ENCODE peak calls at places on chromosomes 12 and 14, in ten cellular contexts. K is body of pancreas, H is IMR-90, P is prostate gland, R is tibial nerve, C is heart left ventricle, U is HCT116, A is endothelial cell of umbilical vein, Z is breast epithelium, V is gastrocnemius medialis. J is an unnamed sample.
A peak's percentile ranks its signal among the peaks of the same experiment; 100 is the strongest.

GRCh38 chr12:110694330-110694891 is 5.5 kb upstream of the HVCN1 start:
- DNase-seq in C (peak; percentile 76), K (peak; percentile 17), Z (no peak), U (no peak), V (peak; percentile 24), R (no peak), P (no peak), H (no peak), A (no peak), J (peak; percentile 39)

GRCh38 chr14:85409496-85410210 is 120.3 kb upstream of the FLRT2 start:
- DNase-seq in H (no peak), C (no peak), K (no peak), Z (no peak), V (no peak), A (peak; percentile 17), R (no peak), U (no peak), P (no peak), J (no peak)

GRCh38 chr14:100399052-100399849 is 76.1 kb downstream of the SLC25A47 start:
- DNase-seq in R (no peak), Z (no peak), C (no peak), K (no peak), H (no peak), U (no peak), A (no peak), V (no peak), P (no peak), J (no peak)

GRCh38 chr12:108363165-108363564 is 24.1 kb upstream of the CMKLR1 start:
- DNase-seq in K (no peak), R (no peak), H (no peak), U (no peak), C (no peak), V (no peak), P (no peak), A (no peak), Z (no peak), J (no peak)

GRCh38 chr12:15788266-15789214 is 648 bp downstream of the EPS8 start:
- DNase-seq in K (peak; percentile 70), H (peak; percentile 45), U (peak; percentile 34), P (peak; percentile 42), V (peak; percentile 12), R (peak; percentile 26), C (peak; percentile 60), Z (peak; percentile 46), A (peak; percentile 53), J (peak; percentile 51)

GRCh38 chr14:77124345-77125274 is 17.0 kb downstream of the ZDHHC22 start:
- DNase-seq in U (no peak), A (peak; percentile 53), K (peak; percentile 57), R (peak; percentile 38), V (no peak), C (peak; percentile 74), P (peak; percentile 37), Z (no peak), H (peak; percentile 16), J (peak; percentile 67)

GRCh38 chr12:112685321-112685720 is 106.2 kb upstream of the RPH3A start:
- DNase-seq in P (no peak), V (no peak), A (no peak), Z (no peak), R (no peak), U (no peak), H (no peak), C (no peak), K (no peak), J (no peak)

GRCh38 chr14:71714225-71714624 is 218.0 kb upstream of the RGS6 start:
- DNase-seq in P (no peak), Z (no peak), V (no peak), H (peak; percentile 90), C (no peak), R (no peak), K (no peak), A (no peak), U (no peak), J (no peak)

GRCh38 chr14:103667671-103668070 is 38.7 kb downstream of the KLC1 start:
- DNase-seq in Z (no peak), P (no peak), U (no peak), K (no peak), R (no peak), V (no peak), H (no peak), A (no peak), C (no peak), J (no peak)

GRCh38 chr12:113200016-113200797 is 14.7 kb downstream of the RITA1 start:
- DNase-seq in A (no peak), V (no peak), U (no peak), R (no peak), P (no peak), K (peak; percentile 93), C (no peak), Z (no peak), H (no peak), J (no peak)

GRCh38 chr12:96194901-96195844 is 998 bp downstream of the ELK3 start:
- DNase-seq in K (peak; percentile 56), P (peak; percentile 44), C (peak; percentile 67), A (peak; percentile 83), Z (peak; percentile 36), U (peak; percentile 75), R (no peak), V (no peak), H (peak; percentile 91), J (peak; percentile 62)

GRCh38 chr12:96195845-96196451 is 1.8 kb downstream of the ELK3 start:
- DNase-seq in H (peak; percentile 74), P (no peak), R (no peak), A (peak; percentile 76), K (no peak), V (no peak), Z (no peak), U (no peak), C (peak; percentile 71), J (peak; percentile 26)

GRCh38 chr12:96192926-96193573 is 1.1 kb upstream of the ELK3 start:
- DNase-seq in U (no peak), P (no peak), V (no peak), C (no peak), Z (no peak), H (no peak), R (no peak), A (no peak), K (no peak), J (no peak)

GRCh38 chr12:96193725-96194571 is at the start of gene ELK3:
- DNase-seq in C (peak; percentile 88), Z (peak; percentile 51), V (peak; percentile 16), K (peak; percentile 69), R (peak; percentile 36), A (peak; percentile 95), H (peak; percentile 72), P (peak; percentile 46), U (no peak), J (peak; percentile 78)

GRCh38 chr12:96194572-96194889 is 356 bp downstream of the ELK3 start:
- DNase-seq in V (no peak), P (no peak), K (no peak), C (no peak), A (no peak), U (no peak), Z (no peak), H (no peak), R (no peak), J (no peak)
- TF ChIP-seq POLR2A in V (no peak), P (no peak), K (no peak), C (no peak), A (peak; percentile 90), U (no peak), Z (no peak), H (no peak), R (no peak), J (peak; percentile 3)

DNA sequence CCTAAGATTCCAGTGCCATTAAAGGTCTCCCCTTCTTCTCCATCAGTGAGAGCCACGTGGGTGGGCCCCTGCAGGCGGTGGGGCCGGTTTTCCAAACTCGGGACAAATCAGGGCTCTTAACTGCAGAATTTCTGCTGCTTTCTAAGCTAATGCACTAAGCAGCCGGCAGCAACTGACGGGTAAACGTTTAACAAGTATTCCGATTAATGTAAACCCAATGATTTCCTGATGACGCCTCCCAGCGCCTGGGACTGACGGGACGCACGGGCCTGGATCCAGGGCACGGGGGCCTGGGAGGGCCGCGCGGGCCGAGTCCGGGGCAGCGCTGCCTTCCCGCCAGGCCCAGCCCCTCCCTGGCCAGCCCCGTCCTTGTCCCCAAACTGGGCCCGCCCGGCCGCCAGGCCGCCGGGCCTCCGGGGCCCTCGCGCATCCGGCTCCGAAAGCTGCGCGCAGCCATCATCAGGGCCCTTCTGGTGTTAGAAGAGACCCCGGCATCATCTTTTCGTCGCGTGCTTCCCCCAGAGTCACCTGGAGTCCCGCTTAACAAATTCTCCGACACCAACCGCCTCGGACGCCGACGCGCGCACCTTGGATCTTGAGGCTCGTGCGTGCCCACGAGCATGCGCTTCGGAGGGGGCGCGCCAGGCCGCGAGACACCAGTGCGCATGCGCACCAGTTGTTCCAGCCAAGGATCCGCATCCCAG is at the start of gene MLH3:
- DNase-seq in U (peak; percentile 65), C (peak; percentile 93), A (peak; percentile 85), H (peak; percentile 64), K (peak; percentile 85), Z (peak; percentile 65), V (peak; percentile 63), P (peak; percentile 80), R (peak; percentile 64), J (peak; percentile 89)
- H3K4me1 ChIP-seq in U (peaks cover 16% of the 10 kb centered on the region), C (peaks cover 3% of the 10 kb centered on the region), A (peaks cover 11% of the 10 kb centered on the region), H (peaks cover 8% of the 10 kb centered on the region), K (peaks cover 18% of the 10 kb centered on the region), Z (no peaks in the 10 kb centered on the region), V (peaks cover 36% of the 10 kb centered on the region), P (peaks cover 3% of the 10 kb centered on the region), R (no peaks in the 10 kb centered on the region), J (peaks cover 3% of the 10 kb centered on the region)

DNA sequence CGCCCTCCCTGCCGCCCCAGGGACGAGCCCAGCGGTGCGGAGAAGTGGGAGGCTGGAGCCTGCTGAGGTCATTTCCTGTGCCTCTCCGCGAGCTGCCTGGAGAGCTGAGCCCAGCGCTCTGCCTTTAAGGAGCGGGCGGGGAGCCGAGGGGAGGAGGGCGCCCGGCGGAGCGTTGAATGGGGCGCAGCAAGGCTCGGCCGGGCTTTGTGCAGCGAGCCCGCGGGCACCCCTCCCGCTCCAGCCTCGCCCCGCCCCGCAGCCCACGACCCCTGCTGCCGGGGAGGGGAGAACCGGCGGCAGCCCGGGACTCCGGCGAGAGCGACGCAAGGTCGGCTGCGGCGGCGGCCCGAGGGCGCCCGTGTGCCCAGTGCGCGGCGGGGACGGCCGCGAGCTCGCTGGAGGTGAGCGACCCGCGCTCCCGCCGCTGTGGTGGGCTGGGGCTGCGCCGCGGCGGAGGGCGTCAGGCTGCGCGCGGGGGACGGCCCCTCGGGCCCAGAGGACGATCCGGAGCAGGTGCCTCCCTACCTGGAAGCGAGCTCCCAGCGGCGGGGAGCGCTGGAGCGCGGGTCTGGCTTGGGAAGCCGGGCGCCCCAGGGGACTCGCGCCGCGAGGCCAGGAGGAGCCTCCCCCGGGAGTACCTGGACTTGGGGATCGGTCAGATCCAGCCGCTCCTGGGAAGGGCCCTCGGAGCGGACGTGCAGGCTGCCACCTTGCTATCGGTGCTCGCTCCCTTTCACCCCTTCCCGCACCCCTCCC is at the start of gene PLEKHH1:
- DNase-seq in P (peak; percentile 75), Z (peak; percentile 47), K (peak; percentile 92), C (peak; percentile 89), H (peak; percentile 57), A (peak; percentile 55), U (peak; percentile 47), V (peak; percentile 35), R (peak; percentile 28), J (peak; percentile 88)
- TF ChIP-seq POLR2A in P (peak; percentile 71), Z (no peak), K (peak; percentile 63), C (no peak), H (no peak), A (no peak), U (peak; percentile 89), V (peak; percentile 67), R (no peak), J (peak; percentile 80)

GRCh38 chr14:53037016-53037415 is 86.2 kb upstream of the FERMT2 start:
- DNase-seq in H (no peak), U (no peak), A (no peak), V (no peak), Z (no peak), R (no peak), P (no peak), C (no peak), K (no peak), J (no peak)
- H3K4me1 ChIP-seq in H (peaks cover 20% of the 10 kb centered on the region), U (peaks cover 12% of the 10 kb centered on the region), A (no peaks in the 10 kb centered on the region), V (peaks cover 10% of the 10 kb centered on the region), Z (no peaks in the 10 kb centered on the region), R (no peaks in the 10 kb centered on the region), P (no peaks in the 10 kb centered on the region), C (peaks cover under 1% of the 10 kb centered on the region), K (peaks cover 12% of the 10 kb centered on the region), J (peaks cover 5% of the 10 kb centered on the region)